ENCODE peak calls at places on chromosomes 7 and 10, in five cellular contexts. R is colonic mucosa, K is HFF-Myc, Z is WERI-Rb-1, F is lower lobe of right lung. S is an unnamed sample.

GRCh38 chr10:53071505-53072125 is 299.0 kb upstream of the MBL2 start:
- DNase-seq in F (no peak), R (peak), K (no peak), Z (no peak), S (no peak)

GRCh38 chr10:23284674-23285335 is 59.8 kb downstream of the C10orf67 start:
- DNase-seq in F (no peak), R (no peak), Z (no peak), K (no peak), S (no peak)

GRCh38 chr7:21338728-21339164 is 89.1 kb upstream of the SP4 start:
- DNase-seq in Z (no peak), F (no peak), R (no peak), K (no peak), S (no peak)

GRCh38 chr10:113844091-113844490 is 9.8 kb downstream of the DCLRE1A start:
- DNase-seq in R (no peak), K (no peak), F (no peak), Z (no peak), S (no peak)

GRCh38 chr7:1691601-1692499 is 21.8 kb downstream of the ELFN1 start:
- DNase-seq in F (peak), Z (peak), K (no peak), R (no peak), S (no peak)

GRCh38 chr10:52063159-52063558 is 250.9 kb upstream of the DKK1 start:
- DNase-seq in K (no peak), Z (no peak), R (no peak), F (no peak), S (no peak)

GRCh38 chr10:61935085-61935484 is 33.6 kb downstream of the ARID5B start:
- DNase-seq in K (peak), Z (no peak), F (no peak), R (no peak), S (no peak)

GRCh38 chr10:36621346-36621745 is 504.1 kb upstream of the ANKRD30A start:
- DNase-seq in Z (no peak), R (no peak), F (no peak), K (no peak), S (no peak)

GRCh38 chr10:119256897-119257296 is 49.5 kb downstream of the GRK5 start:
- DNase-seq in R (no peak), K (no peak), F (no peak), Z (no peak), S (no peak)

GRCh38 chr7:54802841-54803240 is 43.8 kb upstream of the SEC61G start:
- DNase-seq in Z (no peak), K (no peak), F (no peak), R (no peak), S (no peak)

GRCh38 chr10:98414578-98414931 is 427 bp downstream of the PYROXD2 start:
- DNase-seq in F (no peak), K (no peak), R (no peak), Z (no peak), S (no peak)
- H3K4me3 ChIP-seq in F (peak), K (peak), R (peak), Z (no peak), S (peak)

GRCh38 chr7:51251292-51251691 is 65.3 kb downstream of the COBL start:
- DNase-seq in Z (no peak), K (no peak), R (no peak), F (no peak), S (no peak)
- H3K4me3 ChIP-seq in Z (no peak), K (no peak), R (no peak), F (no peak), S (no peak)

GRCh38 chr10:33498354-33498753 is 163.9 kb upstream of the NRP1 start:
- DNase-seq in K (no peak), R (no peak), F (no peak), Z (no peak), S (no peak)
- H3K4me3 ChIP-seq in K (no peak), R (no peak), F (no peak), Z (no peak), S (no peak)

GRCh38 chr7:51259766-51260165 is 56.8 kb downstream of the COBL start:
- DNase-seq in F (no peak), Z (no peak), K (no peak), R (peak), S (no peak)
- H3K4me3 ChIP-seq in F (no peak), Z (no peak), K (no peak), R (no peak), S (no peak)